ENCODE peak calls at places on chromosomes 2 and 18, in seven cellular contexts. One of them, this sample, is unnamed.

GRCh38 chr2:234633581-234634230 is 136.8 kb upstream of the ARL4C start:
- DNase-seq in GM23338: no peak
- DNase-seq in H1: peak
- DNase-seq in HepG2: no peak
- DNase-seq in HCT116: no peak
- DNase-seq in SK-N-MC: no peak
- DNase-seq in GM12892: no peak
- DNase-seq in this sample: no peak

GRCh38 chr18:79857082-79857661 is 59.4 kb downstream of the KCNG2 start:
- DNase-seq in HepG2: peak
- DNase-seq in SK-N-MC: peak
- DNase-seq in GM23338: no peak
- DNase-seq in GM12892: no peak
- DNase-seq in H1: peak
- DNase-seq in HCT116: no peak
- DNase-seq in this sample: no peak

GRCh38 chr2:152054593-152054992 is 44.3 kb downstream of the CACNB4 start:
- DNase-seq in H1: no peak
- DNase-seq in SK-N-MC: no peak
- DNase-seq in GM12892: no peak
- DNase-seq in HCT116: peak
- DNase-seq in GM23338: no peak
- DNase-seq in HepG2: no peak
- DNase-seq in this sample: no peak

GRCh38 chr2:74719066-74719465 is 65.0 kb downstream of the SEMA4F start:
- DNase-seq in GM12892: no peak
- DNase-seq in H1: no peak
- DNase-seq in HCT116: no peak
- DNase-seq in SK-N-MC: no peak
- DNase-seq in GM23338: no peak
- DNase-seq in HepG2: peak
- DNase-seq in this sample: no peak

GRCh38 chr2:34980689-34981088 is 1374.9 kb upstream of the CRIM1 start:
- DNase-seq in GM12892: no peak
- DNase-seq in HCT116: no peak
- DNase-seq in SK-N-MC: no peak
- DNase-seq in H1: no peak
- DNase-seq in GM23338: no peak
- DNase-seq in HepG2: no peak
- DNase-seq in this sample: no peak

GRCh38 chr2:27375513-27376099 is 4.9 kb downstream of the ZNF513 start:
- DNase-seq in SK-N-MC: no peak
- DNase-seq in GM12892: no peak
- DNase-seq in H1: no peak
- DNase-seq in HCT116: no peak
- DNase-seq in GM23338: no peak
- DNase-seq in HepG2: no peak
- DNase-seq in this sample: no peak

GRCh38 chr2:100692381-100692780 is 127.6 kb upstream of the NPAS2 start:
- DNase-seq in SK-N-MC: no peak
- DNase-seq in GM23338: no peak
- DNase-seq in HCT116: no peak
- DNase-seq in H1: peak
- DNase-seq in HepG2: peak
- DNase-seq in GM12892: no peak
- DNase-seq in this sample: no peak

GRCh38 chr2:169469952-169470572 is 9.2 kb upstream of the BBS5 start:
- DNase-seq in GM12892: no peak
- DNase-seq in H1: no peak
- DNase-seq in HCT116: no peak
- DNase-seq in HepG2: no peak
- DNase-seq in GM23338: no peak
- DNase-seq in SK-N-MC: no peak
- DNase-seq in this sample: no peak

GRCh38 chr2:205914198-205914597 is 171.8 kb downstream of the INO80D start:
- DNase-seq in HCT116: no peak
- DNase-seq in GM23338: no peak
- DNase-seq in SK-N-MC: no peak
- DNase-seq in GM12892: no peak
- DNase-seq in HepG2: no peak
- DNase-seq in H1: no peak
- DNase-seq in this sample: no peak

GRCh38 chr2:134137182-134137595 is 116.7 kb upstream of the MGAT5 start:
- DNase-seq in HCT116: no peak
- DNase-seq in HepG2: no peak
- DNase-seq in SK-N-MC: no peak
- DNase-seq in GM23338: no peak
- DNase-seq in H1: no peak
- DNase-seq in GM12892: no peak
- DNase-seq in this sample: no peak

GRCh38 chr18:13558132-13558531 is 168.2 kb downstream of the FAM210A start:
- DNase-seq in HepG2: peak
- DNase-seq in GM23338: peak
- DNase-seq in HCT116: peak
- DNase-seq in SK-N-MC: no peak
- DNase-seq in H1: peak
- DNase-seq in GM12892: no peak
- DNase-seq in this sample: no peak

GRCh38 chr2:104179644-104180043 is 674.3 kb upstream of the POU3F3 start:
- DNase-seq in SK-N-MC: no peak
- DNase-seq in GM23338: no peak
- DNase-seq in H1: no peak
- DNase-seq in HepG2: no peak
- DNase-seq in HCT116: no peak
- DNase-seq in GM12892: no peak
- DNase-seq in this sample: no peak

GRCh38 chr2:185984670-185985069 is 246.1 kb downstream of the FSIP2 start:
- DNase-seq in HCT116: no peak
- DNase-seq in SK-N-MC: no peak
- DNase-seq in HepG2: no peak
- DNase-seq in GM23338: no peak
- DNase-seq in H1: no peak
- DNase-seq in GM12892: no peak
- DNase-seq in this sample: no peak

GRCh38 chr2:9554841-9555337 is 741 bp downstream of the ADAM17 start:
- DNase-seq in GM23338: peak
- DNase-seq in SK-N-MC: no peak
- DNase-seq in H1: no peak
- DNase-seq in HepG2: peak
- DNase-seq in HCT116: no peak
- DNase-seq in GM12892: no peak
- DNase-seq in this sample: peak
- TF ChIP-seq POLR2AphosphoS5 in GM23338: no peak
- TF ChIP-seq POLR2AphosphoS5 in SK-N-MC: no peak
- TF ChIP-seq POLR2AphosphoS5 in H1: no peak
- TF ChIP-seq POLR2AphosphoS5 in HepG2: no peak
- TF ChIP-seq POLR2AphosphoS5 in HCT116: no peak
- TF ChIP-seq POLR2AphosphoS5 in GM12892: no peak
- TF ChIP-seq POLR2AphosphoS5 in this sample: peak

DNA sequence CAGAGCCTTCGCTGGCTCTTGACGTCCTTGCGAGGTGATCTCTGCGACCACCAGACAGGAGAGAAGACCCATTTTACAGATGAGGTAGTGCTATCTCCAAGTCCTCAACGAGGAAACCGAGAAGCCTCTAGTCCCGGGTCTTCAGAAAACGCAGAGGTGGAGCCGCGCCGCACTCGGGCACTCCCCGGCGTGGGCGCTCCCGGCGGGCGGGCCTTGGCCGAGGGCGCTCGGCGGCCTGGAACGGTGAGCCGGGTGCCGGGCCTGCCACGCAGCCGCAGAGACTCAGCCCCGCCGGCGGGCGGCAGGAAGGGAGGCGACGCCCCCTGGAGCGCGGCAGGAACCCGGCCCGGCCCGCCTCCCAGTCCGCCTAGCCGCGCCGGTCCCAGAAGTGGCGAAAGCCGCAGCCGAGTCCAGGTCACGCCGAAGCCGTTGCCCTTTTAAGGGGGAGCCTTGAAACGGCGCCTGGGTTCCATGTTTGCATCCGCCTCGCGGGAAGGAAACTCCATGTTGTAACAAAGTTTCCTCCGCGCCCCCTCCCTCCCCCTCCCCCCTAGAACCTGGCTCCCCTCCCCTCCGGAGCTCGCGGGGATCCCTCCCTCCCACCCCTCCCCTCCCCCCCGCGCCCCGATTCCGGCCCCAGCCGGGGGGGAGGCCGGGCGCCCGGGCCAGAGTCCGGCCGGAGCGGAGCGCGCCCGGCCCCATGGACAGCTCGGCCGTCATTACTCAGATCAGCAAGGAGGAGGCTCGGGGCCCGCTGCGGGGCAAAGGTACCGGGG is at the start of gene CTDSP1:
- DNase-seq in HCT116: peak
- DNase-seq in GM23338: peak
- DNase-seq in H1: peak
- DNase-seq in SK-N-MC: peak
- DNase-seq in HepG2: peak
- DNase-seq in GM12892: peak
- DNase-seq in this sample: peak
- TF ChIP-seq POLR2AphosphoS5 in HCT116: peak
- TF ChIP-seq POLR2AphosphoS5 in GM23338: no peak
- TF ChIP-seq POLR2AphosphoS5 in H1: no peak
- TF ChIP-seq POLR2AphosphoS5 in SK-N-MC: peak
- TF ChIP-seq POLR2AphosphoS5 in HepG2: peak
- TF ChIP-seq POLR2AphosphoS5 in GM12892: no peak
- TF ChIP-seq POLR2AphosphoS5 in this sample: peak

DNA sequence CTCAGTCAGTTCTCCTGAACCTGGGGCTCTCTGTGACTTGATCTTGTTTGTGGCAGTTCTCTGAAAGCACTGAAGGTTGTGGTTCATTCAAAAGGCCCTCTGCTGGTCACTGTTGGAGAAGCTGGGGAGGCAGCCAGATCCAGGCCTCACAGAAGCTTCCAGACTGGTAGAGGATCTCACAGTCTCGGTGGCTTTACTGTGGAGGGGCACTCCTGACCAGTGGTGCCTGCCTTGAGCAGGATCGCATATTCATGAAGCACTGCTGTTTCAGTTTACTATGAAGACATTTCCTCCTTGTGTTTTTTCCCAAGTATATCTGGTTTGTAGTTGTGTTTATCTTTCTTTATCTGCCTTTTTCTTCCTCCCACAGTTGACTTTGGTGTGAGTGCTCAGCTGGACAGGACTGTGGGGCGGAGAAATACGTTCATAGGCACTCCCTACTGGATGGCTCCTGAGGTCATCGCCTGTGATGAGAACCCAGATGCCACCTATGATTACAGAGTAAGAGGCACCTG is 133.9 kb downstream of the MAP4K4 start:
- DNase-seq in GM23338: peak
- DNase-seq in H1: peak
- DNase-seq in HepG2: peak
- DNase-seq in HCT116: peak
- DNase-seq in SK-N-MC: no peak
- DNase-seq in GM12892: peak
- DNase-seq in this sample: peak
- TF ChIP-seq POLR2AphosphoS5 in GM23338: no peak
- TF ChIP-seq POLR2AphosphoS5 in H1: no peak
- TF ChIP-seq POLR2AphosphoS5 in HepG2: no peak
- TF ChIP-seq POLR2AphosphoS5 in HCT116: no peak
- TF ChIP-seq POLR2AphosphoS5 in SK-N-MC: no peak
- TF ChIP-seq POLR2AphosphoS5 in GM12892: no peak
- TF ChIP-seq POLR2AphosphoS5 in this sample: no peak

DNA sequence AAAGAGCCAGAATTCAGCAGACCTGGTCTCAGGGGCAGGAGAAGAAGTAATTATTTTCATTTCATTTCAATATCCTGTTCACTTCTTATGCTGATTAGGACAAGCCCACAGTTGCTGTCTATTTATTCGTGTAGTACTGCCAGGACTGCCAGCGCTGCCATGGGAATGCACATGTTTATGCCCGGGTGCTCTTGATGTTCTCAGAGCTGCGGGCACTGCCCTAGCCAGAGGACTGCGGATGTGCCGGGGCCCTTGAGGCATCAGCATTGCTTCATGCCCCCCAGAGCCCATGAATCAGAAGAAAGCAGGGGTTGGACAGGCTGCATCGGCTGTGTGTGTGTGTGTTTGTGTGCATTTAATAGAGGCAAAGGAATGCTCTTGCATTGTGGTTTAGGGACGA is 45.5 kb upstream of the DLX2 start:
- DNase-seq in GM12892: no peak
- DNase-seq in SK-N-MC: no peak
- DNase-seq in HepG2: no peak
- DNase-seq in GM23338: no peak
- DNase-seq in HCT116: no peak
- DNase-seq in H1: no peak
- DNase-seq in this sample: no peak
- TF ChIP-seq POLR2AphosphoS5 in GM12892: no peak
- TF ChIP-seq POLR2AphosphoS5 in SK-N-MC: no peak
- TF ChIP-seq POLR2AphosphoS5 in HepG2: no peak
- TF ChIP-seq POLR2AphosphoS5 in GM23338: no peak
- TF ChIP-seq POLR2AphosphoS5 in HCT116: no peak
- TF ChIP-seq POLR2AphosphoS5 in H1: no peak
- TF ChIP-seq POLR2AphosphoS5 in this sample: no peak

DNA sequence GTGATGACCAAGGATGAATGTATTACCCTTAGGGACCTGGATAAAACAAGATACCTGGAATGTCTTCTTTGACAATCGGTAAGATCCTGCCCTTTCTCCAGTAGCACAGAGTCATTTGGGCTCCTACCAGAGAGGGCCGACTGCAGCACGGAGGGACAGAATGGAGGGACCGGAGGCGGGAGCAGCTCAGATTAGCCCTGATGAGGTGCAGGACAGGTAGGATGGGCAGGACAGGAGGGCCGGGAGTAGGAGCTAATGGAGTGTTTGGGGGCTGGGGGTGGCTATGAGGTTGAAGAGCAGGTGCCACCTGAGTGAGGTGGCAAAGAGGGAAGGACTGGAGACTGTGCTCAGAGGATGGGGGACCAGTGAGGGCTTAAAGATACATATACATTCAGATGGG is 9.9 kb upstream of the PRELID3A start:
- DNase-seq in GM23338: no peak
- DNase-seq in H1: no peak
- DNase-seq in GM12892: no peak
- DNase-seq in HCT116: no peak
- DNase-seq in SK-N-MC: no peak
- DNase-seq in HepG2: no peak
- DNase-seq in this sample: no peak
- TF ChIP-seq POLR2AphosphoS5 in GM23338: no peak
- TF ChIP-seq POLR2AphosphoS5 in H1: no peak
- TF ChIP-seq POLR2AphosphoS5 in GM12892: no peak
- TF ChIP-seq POLR2AphosphoS5 in HCT116: no peak
- TF ChIP-seq POLR2AphosphoS5 in SK-N-MC: no peak
- TF ChIP-seq POLR2AphosphoS5 in HepG2: no peak
- TF ChIP-seq POLR2AphosphoS5 in this sample: no peak

DNA sequence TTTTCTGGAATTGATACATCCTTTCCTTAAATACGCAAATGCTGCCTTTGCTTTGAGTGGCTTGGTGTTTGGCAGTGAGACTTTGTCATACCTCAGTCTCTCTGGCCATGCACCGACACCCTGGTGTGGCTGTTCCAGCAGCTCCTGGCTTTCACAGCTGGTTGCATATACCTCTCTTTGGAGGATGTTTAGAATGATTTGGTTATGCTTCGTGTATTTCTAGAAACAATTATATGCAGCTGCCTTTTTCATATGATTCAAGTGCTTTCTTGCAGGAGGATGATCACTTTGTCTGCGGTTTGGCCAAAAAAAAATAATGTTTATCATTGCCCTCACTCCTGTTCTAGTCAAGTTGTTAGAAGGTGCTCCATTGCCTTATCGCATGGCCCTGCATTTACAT is 95.0 kb upstream of the EML6 start:
- DNase-seq in H1: no peak
- DNase-seq in HepG2: no peak
- DNase-seq in GM12892: no peak
- DNase-seq in SK-N-MC: no peak
- DNase-seq in GM23338: no peak
- DNase-seq in HCT116: no peak
- DNase-seq in this sample: no peak
- TF ChIP-seq POLR2AphosphoS5 in H1: no peak
- TF ChIP-seq POLR2AphosphoS5 in HepG2: no peak
- TF ChIP-seq POLR2AphosphoS5 in GM12892: no peak
- TF ChIP-seq POLR2AphosphoS5 in SK-N-MC: no peak
- TF ChIP-seq POLR2AphosphoS5 in GM23338: no peak
- TF ChIP-seq POLR2AphosphoS5 in HCT116: no peak
- TF ChIP-seq POLR2AphosphoS5 in this sample: no peak

GRCh38 chr18:7941533-7941932 is 374.4 kb downstream of the PTPRM start:
- DNase-seq in SK-N-MC: no peak
- DNase-seq in GM12892: no peak
- DNase-seq in GM23338: no peak
- DNase-seq in H1: no peak
- DNase-seq in HCT116: no peak
- DNase-seq in HepG2: no peak
- DNase-seq in this sample: peak
- TF ChIP-seq POLR2AphosphoS5 in SK-N-MC: no peak
- TF ChIP-seq POLR2AphosphoS5 in GM12892: no peak
- TF ChIP-seq POLR2AphosphoS5 in GM23338: no peak
- TF ChIP-seq POLR2AphosphoS5 in H1: no peak
- TF ChIP-seq POLR2AphosphoS5 in HCT116: no peak
- TF ChIP-seq POLR2AphosphoS5 in HepG2: no peak
- TF ChIP-seq POLR2AphosphoS5 in this sample: no peak